ENCODE peak calls at places on chromosome 20, in four cellular contexts. F is brain microvascular endothelial cell; R is CD8-positive, alpha-beta T cell; U is body of pancreas. J is an unnamed sample.

GRCh38 chr20:14845199-14846160 is 508.1 kb upstream of the FLRT3 start:
- DNase-seq in F (no peak), R (no peak), U (no peak), J (no peak)

GRCh38 chr20:44861547-44862006 is 23.9 kb upstream of the YWHAB start:
- DNase-seq in F (peak), R (no peak), U (no peak), J (no peak)

GRCh38 chr20:9332783-9333482 is 181.5 kb upstream of the LAMP5 start:
- DNase-seq in F (no peak), R (no peak), U (no peak), J (no peak)

GRCh38 chr20:64129146-64129782 is 21.9 kb upstream of the NPBWR2 start:
- DNase-seq in F (no peak), R (no peak), U (no peak), J (no peak)

GRCh38 chr20:54094268-54094580 is 23.8 kb upstream of the BCAS1 start:
- DNase-seq in F (no peak), R (no peak), U (no peak), J (no peak)

GRCh38 chr20:881051-881820 is 34.9 kb downstream of the ANGPT4 start:
- DNase-seq in F (peak), R (no peak), U (no peak), J (no peak)

GRCh38 chr20:24633026-24633425 is 163.6 kb downstream of the SYNDIG1 start:
- DNase-seq in F (no peak), R (no peak), U (no peak), J (no peak)

GRCh38 chr20:63183422-63184146 is 32.3 kb downstream of the YTHDF1 start:
- DNase-seq in F (peak), R (peak), U (peak), J (no peak)

GRCh38 chr20:36644032-36644712 is 1.8 kb downstream of the SLA2 start:
- DNase-seq in F (no peak), R (peak), U (no peak), J (peak)

GRCh38 chr20:1397710-1398109 is 4.9 kb upstream of the FKBP1A start:
- DNase-seq in F (no peak), R (no peak), U (no peak), J (no peak)

GRCh38 chr20:62485062-62485700 is 9.4 kb upstream of the GATA5 start:
- DNase-seq in F (peak), R (no peak), U (no peak), J (no peak)

GRCh38 chr20:6579417-6579816 is 188.1 kb upstream of the BMP2 start:
- DNase-seq in F (no peak), R (no peak), U (no peak), J (no peak)

GRCh38 chr20:6580486-6580885 is 187.0 kb upstream of the BMP2 start:
- DNase-seq in F (no peak), R (no peak), U (no peak), J (no peak)

GRCh38 chr20:6582449-6582848 is 185.0 kb upstream of the BMP2 start:
- DNase-seq in F (no peak), R (no peak), U (no peak), J (no peak)

GRCh38 chr20:6579824-6580223 is 187.7 kb upstream of the BMP2 start:
- DNase-seq in F (no peak), R (no peak), U (no peak), J (no peak)

GRCh38 chr20:6583134-6583738 is 184.2 kb upstream of the BMP2 start:
- DNase-seq in F (peak), R (no peak), U (peak), J (no peak)
- TF ChIP-seq CTCF in F (peak), R (no peak), U (peak), J (peak)

GRCh38 chr20:2914160-2914559 is 40.9 kb downstream of the PTPRA start:
- DNase-seq in F (peak), R (no peak), U (no peak), J (no peak)
- TF ChIP-seq CTCF in F (peak), R (no peak), U (no peak), J (no peak)

GRCh38 chr20:38962044-38962897 is at the start of gene DHX35:
- DNase-seq in F (peak), R (peak), U (peak), J (peak)
- TF ChIP-seq CTCF in F (peak), R (no peak), U (no peak), J (no peak)

GRCh38 chr20:23046431-23046830 is 3.0 kb downstream of the THBD start:
- DNase-seq in F (no peak), R (no peak), U (no peak), J (no peak)

GRCh38 chr20:23047001-23047737 is 2.3 kb downstream of the THBD start:
- DNase-seq in F (no peak), R (no peak), U (no peak), J (no peak)

GRCh38 chr20:23042270-23042669 is 7.2 kb downstream of the SSTR4 start:
- DNase-seq in F (no peak), R (no peak), U (no peak), J (no peak)

GRCh38 chr20:23039885-23040508 is 4.9 kb downstream of the SSTR4 start:
- DNase-seq in F (no peak), R (no peak), U (no peak), J (no peak)

GRCh38 chr20:23043376-23043775 is 6.1 kb downstream of the THBD start:
- DNase-seq in F (no peak), R (no peak), U (no peak), J (no peak)
- TF ChIP-seq CTCF in F (no peak), R (no peak), U (no peak), J (no peak)

GRCh38 chr20:58026361-58026760 is 202.1 kb downstream of the ANKRD60 start:
- DNase-seq in F (no peak), R (no peak), U (no peak), J (no peak)

GRCh38 chr20:58023781-58024180 is 204.7 kb downstream of the ANKRD60 start:
- DNase-seq in F (no peak), R (no peak), U (no peak), J (no peak)

GRCh38 chr20:58025233-58025632 is 203.2 kb downstream of the ANKRD60 start:
- DNase-seq in F (no peak), R (no peak), U (peak), J (no peak)

GRCh38 chr20:58024241-58024721 is 204.2 kb downstream of the ANKRD60 start:
- DNase-seq in F (no peak), R (no peak), U (no peak), J (no peak)

GRCh38 chr20:58028123-58028522 is 200.3 kb downstream of the ANKRD60 start:
- DNase-seq in F (no peak), R (no peak), U (no peak), J (no peak)
- TF ChIP-seq CTCF in F (peak), R (no peak), U (no peak), J (no peak)

DNA sequence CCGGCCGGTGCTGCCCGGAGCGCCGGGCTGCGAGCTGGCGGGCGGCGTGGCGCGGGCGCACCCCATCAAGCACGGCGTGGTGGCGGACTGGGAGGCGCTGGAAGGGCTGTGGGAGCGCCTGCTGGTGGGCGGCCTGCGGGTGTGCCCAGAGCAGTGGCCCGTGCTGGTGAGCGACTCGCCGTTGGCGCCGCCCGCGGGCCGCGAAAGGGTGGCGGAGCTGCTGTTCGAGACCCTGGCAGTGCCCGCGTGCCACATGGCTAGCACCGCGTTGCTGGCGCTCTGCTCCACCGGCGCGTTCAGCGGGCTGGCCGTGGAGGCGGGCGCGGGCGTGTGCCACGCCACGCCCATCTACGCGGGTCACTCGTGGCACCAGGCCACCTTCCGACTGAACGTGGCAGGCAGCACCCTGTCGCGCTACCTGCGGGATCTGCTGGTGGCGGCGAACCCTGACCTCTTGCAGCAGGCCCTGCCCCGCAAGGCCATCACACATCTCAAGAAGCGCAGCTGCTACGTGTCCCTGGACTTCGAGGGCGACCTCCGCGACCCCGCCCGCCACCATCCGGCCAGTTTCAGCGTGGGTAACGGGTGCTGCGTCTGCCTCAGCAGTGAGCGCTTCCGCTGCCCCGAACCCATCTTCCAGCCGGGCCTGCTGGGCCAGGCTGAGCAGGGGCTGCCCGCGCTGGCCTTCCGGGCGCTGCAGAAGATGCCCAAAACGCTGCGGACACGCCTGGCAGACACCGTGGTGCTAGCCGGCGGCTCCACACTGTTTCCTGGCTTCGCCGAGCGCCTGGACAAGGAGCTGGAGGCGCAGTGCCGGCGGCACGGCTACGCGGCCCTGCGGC is 723 bp downstream of the ACTL10 start:
- DNase-seq in F (peak), R (peak), U (peak), J (peak)
- TF ChIP-seq CTCF in F (no peak), R (peak), U (no peak), J (no peak)

J was measured in natural killer cell.